ENCODE peak calls at places on chromosomes 13 and 19, in nine cellular contexts. I is PC-3, K is GM23248, D is PC-9, P is OCI-LY7, Z is SK-N-SH, H is MM.1S, S is hepatocyte, J is HCT116. M is an unnamed sample. For H3K9me2, the result is how much of the 10 kb centered on the place peaks cover.

GRCh38 chr13:48188129-48188528 is 44.9 kb upstream of the ITM2B start:
- DNase-seq in I (no peak), K (no peak), D (no peak), P (no peak), Z (no peak), H (no peak), S (no peak), J (no peak), M (no peak)

GRCh38 chr13:101157261-101157660 is 259.0 kb downstream of the NALCN start:
- DNase-seq in I (no peak), K (peak), D (peak), P (no peak), Z (no peak), H (no peak), S (no peak), J (no peak), M (peak)

GRCh38 chr19:315811-316210 is 24.6 kb upstream of the PLPP2 start:
- DNase-seq in I (no peak), K (no peak), D (no peak), P (no peak), Z (no peak), H (no peak), S (no peak), J (no peak), M (no peak)

GRCh38 chr13:89550842-89551422 is 1796.6 kb upstream of the MIR17HG start:
- DNase-seq in I (peak), K (no peak), D (peak), P (no peak), Z (no peak), H (no peak), S (no peak), J (no peak), M (no peak)

GRCh38 chr13:112510002-112510780 is 77.8 kb downstream of the TUBGCP3 start:
- DNase-seq in I (peak), K (peak), D (peak), P (peak), Z (peak), H (peak), S (peak), J (peak), M (peak)

GRCh38 chr13:27280009-27280646 is 9.5 kb downstream of the RASL11A start:
- DNase-seq in I (peak), K (no peak), D (peak), P (no peak), Z (no peak), H (no peak), S (no peak), J (no peak), M (no peak)

GRCh38 chr13:49610176-49610575 is 18.1 kb upstream of the ARL11 start:
- DNase-seq in I (no peak), K (no peak), D (no peak), P (peak), Z (peak), H (no peak), S (peak), J (no peak), M (no peak)

GRCh38 chr13:92833071-92833470 is 393.5 kb upstream of the GPC6 start:
- DNase-seq in I (peak), K (no peak), D (no peak), P (no peak), Z (no peak), H (no peak), S (no peak), J (no peak), M (no peak)

GRCh38 chr13:41505209-41505835 is 48.0 kb downstream of the RGCC start:
- DNase-seq in I (peak), K (peak), D (no peak), P (no peak), Z (no peak), H (no peak), S (no peak), J (no peak), M (no peak)

GRCh38 chr13:57633950-57634828 is 2.6 kb downstream of the PCDH17 start:
- DNase-seq in I (no peak), K (no peak), D (no peak), P (no peak), Z (peak), H (no peak), S (peak), J (no peak), M (peak)

GRCh38 chr13:100620792-100621191 is 32.2 kb upstream of the GGACT start:
- DNase-seq in I (no peak), K (no peak), D (no peak), P (no peak), Z (no peak), H (no peak), S (no peak), J (no peak), M (no peak)

GRCh38 chr13:92804926-92805325 is 421.7 kb upstream of the GPC6 start:
- DNase-seq in I (no peak), K (no peak), D (no peak), P (no peak), Z (no peak), H (no peak), S (no peak), J (no peak), M (no peak)

GRCh38 chr13:28983661-28984060 is 163.5 kb downstream of the MTUS2 start:
- DNase-seq in I (no peak), K (no peak), D (no peak), P (no peak), Z (no peak), H (no peak), S (peak), J (no peak), M (no peak)

GRCh38 chr13:30835442-30835841 is 70.6 kb upstream of the MEDAG start:
- DNase-seq in I (no peak), K (no peak), D (no peak), P (no peak), Z (no peak), H (no peak), S (peak), J (no peak), M (no peak)

GRCh38 chr19:45716314-45717130 is 14.2 kb downstream of the FBXO46 start:
- DNase-seq in I (peak), K (peak), D (peak), P (peak), Z (peak), H (peak), S (peak), J (no peak), M (peak)

GRCh38 chr13:48749699-48750473 is 96.2 kb downstream of the CYSLTR2 start:
- DNase-seq in I (peak), K (peak), D (peak), P (peak), Z (peak), H (no peak), S (peak), J (peak), M (peak)

GRCh38 chr19:802888-803561 is 5.8 kb downstream of the PTBP1 start:
- DNase-seq in I (no peak), K (no peak), D (no peak), P (no peak), Z (no peak), H (no peak), S (no peak), J (no peak), M (peak)

GRCh38 chr19:45448887-45449299 is 18.9 kb upstream of the FOSB start:
- DNase-seq in I (peak), K (peak), D (peak), P (no peak), Z (no peak), H (no peak), S (no peak), J (no peak), M (no peak)

GRCh38 chr13:103431880-103432279 is 365.7 kb upstream of the SLC10A2 start:
- DNase-seq in I (no peak), K (no peak), D (no peak), P (no peak), Z (peak), H (no peak), S (no peak), J (no peak), M (no peak)

GRCh38 chr19:29098863-29099481 is 114.0 kb downstream of the UQCRFS1 start:
- DNase-seq in I (peak), K (peak), D (peak), P (no peak), Z (no peak), H (no peak), S (peak), J (no peak), M (no peak)

GRCh38 chr19:43464089-43464775 is 1.2 kb downstream of the LYPD3 start:
- DNase-seq in I (no peak), K (peak), D (no peak), P (peak), Z (peak), H (peak), S (peak), J (no peak), M (no peak)

GRCh38 chr13:110208116-110208515 is 98.8 kb downstream of the COL4A1 start:
- DNase-seq in I (no peak), K (no peak), D (no peak), P (no peak), Z (no peak), H (no peak), S (no peak), J (no peak), M (no peak)

GRCh38 chr13:76048675-76049396 is 412.7 kb downstream of the LMO7 start:
- DNase-seq in I (no peak), K (no peak), D (no peak), P (no peak), Z (no peak), H (no peak), S (peak), J (no peak), M (no peak)

GRCh38 chr19:51144482-51145045 is 2.5 kb downstream of the SIGLEC7 start:
- DNase-seq in I (no peak), K (no peak), D (no peak), P (no peak), Z (no peak), H (no peak), S (no peak), J (no peak), M (no peak)

GRCh38 chr13:84609716-84610115 is 727.4 kb upstream of the SLITRK1 start:
- DNase-seq in I (peak), K (peak), D (no peak), P (no peak), Z (no peak), H (no peak), S (peak), J (no peak), M (no peak)

GRCh38 chr19:35135389-35135909 is 590 bp upstream of the LGI4 start:
- DNase-seq in I (peak), K (peak), D (peak), P (peak), Z (peak), H (peak), S (peak), J (peak), M (peak)

DNA sequence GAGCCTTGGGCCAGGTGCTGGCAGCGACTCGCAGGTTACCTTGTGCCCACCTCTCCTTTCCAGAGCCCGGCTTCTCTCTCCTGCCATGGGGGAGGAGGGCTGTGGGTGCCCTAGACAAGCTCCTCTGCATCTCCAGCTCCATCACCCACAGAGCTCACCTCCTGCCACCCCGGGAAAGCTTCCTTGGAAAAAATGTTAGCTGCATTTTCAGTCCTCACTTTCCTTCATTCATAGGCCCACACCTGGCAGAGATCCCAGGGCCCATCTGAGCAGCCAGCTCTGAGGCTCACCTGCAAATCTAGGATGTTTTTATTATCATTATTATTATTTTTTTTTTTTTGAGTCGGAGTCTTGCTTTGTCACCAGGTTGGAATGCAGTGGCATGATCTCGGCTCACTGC is 36.8 kb downstream of the ZFR2 start:
- DNase-seq in I (peak), K (no peak), D (no peak), P (no peak), Z (no peak), H (no peak), S (no peak), J (no peak), M (no peak)
- H3K9me2 ChIP-seq in I (under half), K (under half), D (under half), P (under half), Z (under half), H (under half), S (under half), J (under half), M (under half)

DNA sequence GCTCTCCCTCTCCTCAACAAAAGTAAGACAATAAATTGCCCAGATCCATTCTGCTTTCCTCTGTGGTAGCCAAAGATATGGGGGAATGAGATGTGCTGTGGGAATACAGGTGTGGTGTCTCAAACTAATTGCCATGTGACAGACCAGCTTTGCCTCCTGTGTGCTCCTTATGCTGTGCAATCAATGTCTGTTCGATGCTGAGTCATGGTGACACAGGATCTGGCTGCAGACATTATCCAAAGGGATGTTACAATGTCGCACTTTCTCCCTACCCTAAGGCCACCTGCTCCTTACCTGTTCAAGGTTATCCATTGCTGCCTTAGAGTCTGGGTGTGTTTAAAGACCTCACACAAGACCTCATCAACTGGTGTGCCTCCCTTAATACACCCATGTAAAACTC is 32.5 kb downstream of the FGF14 start:
- DNase-seq in I (peak), K (no peak), D (no peak), P (no peak), Z (no peak), H (no peak), S (no peak), J (no peak), M (no peak)
- H3K9me2 ChIP-seq in I (under half), K (under half), D (under half), P (under half), Z (under half), H (under half), S (under half), J (under half), M (under half)

DNA sequence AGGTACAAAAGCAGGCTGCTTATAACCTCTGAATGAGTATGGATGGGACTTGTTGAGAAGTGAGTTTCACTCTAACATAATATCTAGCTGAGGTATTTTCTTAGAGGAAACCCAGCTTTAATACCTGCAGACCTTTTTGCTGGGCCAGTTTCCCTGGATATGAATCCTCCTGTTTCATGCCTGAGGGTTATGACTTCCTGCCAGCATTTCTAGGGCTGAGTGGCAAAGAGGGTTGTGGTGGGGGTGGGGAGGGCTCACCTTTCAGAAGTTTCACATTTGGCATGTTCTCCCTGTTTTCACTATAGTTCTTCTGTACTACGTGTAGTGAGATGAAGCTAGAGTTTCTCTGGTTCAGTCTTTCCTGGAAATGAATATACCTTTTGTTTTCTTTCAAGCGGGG is 73.7 kb downstream of the LACC1 start:
- DNase-seq in I (peak), K (no peak), D (peak), P (no peak), Z (no peak), H (no peak), S (no peak), J (no peak), M (no peak)
- H3K9me2 ChIP-seq in I (under half), K (under half), D (under half), P (under half), Z (under half), H (under half), S (under half), J (under half), M (under half)

GRCh38 chr19:11347546-11347945 is 1.2 kb downstream of the CCDC159 start:
- DNase-seq in I (peak), K (no peak), D (no peak), P (no peak), Z (no peak), H (no peak), S (no peak), J (no peak), M (no peak)
- H3K9me2 ChIP-seq in I (under half), K (under half), D (under half), P (under half), Z (under half), H (under half), S (under half), J (under half), M (under half)

DNA sequence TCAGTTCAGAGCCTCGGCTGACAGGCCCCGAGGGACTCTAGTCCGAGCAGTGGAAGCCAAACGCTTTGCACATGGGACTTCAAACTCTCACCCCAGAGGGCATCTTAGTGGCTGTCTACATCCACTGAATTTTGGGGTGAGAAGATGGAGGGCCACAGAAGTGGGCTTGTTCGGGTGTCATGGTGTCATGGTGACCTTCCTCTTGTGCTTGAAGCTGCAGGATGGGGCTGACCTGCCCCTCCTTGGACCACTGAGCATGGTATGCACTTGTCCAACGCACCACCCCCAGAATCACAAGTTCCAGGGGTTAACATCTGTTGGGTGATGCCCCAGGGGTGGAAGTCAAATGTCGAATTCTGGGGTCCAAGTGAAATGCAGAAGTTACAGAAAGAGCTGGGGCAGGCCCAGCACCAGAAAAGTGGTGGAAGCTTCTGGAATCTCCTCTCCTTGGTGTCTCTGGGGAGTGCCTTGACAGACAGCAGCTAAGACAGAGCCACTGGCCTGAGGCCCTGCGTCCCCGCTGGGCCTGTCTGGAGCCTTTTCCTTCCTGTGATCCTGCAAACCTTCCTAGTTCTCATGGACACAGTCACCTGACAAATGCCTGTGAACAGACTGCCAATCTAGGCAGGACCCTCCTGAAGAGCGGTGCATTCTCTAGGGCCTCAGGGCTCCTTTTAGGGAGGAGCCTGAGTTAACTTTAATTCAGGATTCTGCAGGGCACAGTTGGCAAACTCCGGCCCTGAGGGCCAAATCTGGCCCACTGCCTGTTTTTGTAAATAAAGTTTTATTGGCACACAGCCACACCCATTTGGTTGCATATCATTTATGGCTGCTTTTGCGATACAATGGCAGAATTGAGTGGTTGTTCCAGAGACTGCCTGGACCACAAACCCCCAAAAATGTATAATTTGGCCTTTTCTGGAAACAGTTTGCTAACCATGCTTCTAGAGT is 65.1 kb upstream of the RANBP3 start:
- DNase-seq in I (no peak), K (no peak), D (no peak), P (no peak), Z (no peak), H (no peak), S (no peak), J (no peak), M (no peak)
- H3K9me2 ChIP-seq in I (under half), K (under half), D (under half), P (under half), Z (under half), H (under half), S (under half), J (under half), M (under half)

GRCh38 chr13:19597523-19597922 is 35.9 kb upstream of the MPHOSPH8 start:
- DNase-seq in I (peak), K (peak), D (no peak), P (no peak), Z (no peak), H (no peak), S (no peak), J (no peak), M (no peak)
- H3K9me2 ChIP-seq in I (under half), K (under half), D (under half), P (under half), Z (under half), H (under half), S (under half), J (under half), M (under half)

GRCh38 chr13:23794267-23795161 is 94.7 kb downstream of the MIPEP start:
- DNase-seq in I (peak), K (peak), D (no peak), P (peak), Z (no peak), H (peak), S (no peak), J (no peak), M (no peak)
- H3K9me2 ChIP-seq in I (under half), K (under half), D (under half), P (under half), Z (under half), H (under half), S (under half), J (under half), M (under half)

GRCh38 chr13:98825659-98826058 is 73.2 kb upstream of the SLC15A1 start:
- DNase-seq in I (no peak), K (no peak), D (no peak), P (peak), Z (no peak), H (no peak), S (no peak), J (no peak), M (no peak)
- H3K9me2 ChIP-seq in I (under half), K (under half), D (under half), P (under half), Z (under half), H (under half), S (under half), J (under half), M (under half)

DNA sequence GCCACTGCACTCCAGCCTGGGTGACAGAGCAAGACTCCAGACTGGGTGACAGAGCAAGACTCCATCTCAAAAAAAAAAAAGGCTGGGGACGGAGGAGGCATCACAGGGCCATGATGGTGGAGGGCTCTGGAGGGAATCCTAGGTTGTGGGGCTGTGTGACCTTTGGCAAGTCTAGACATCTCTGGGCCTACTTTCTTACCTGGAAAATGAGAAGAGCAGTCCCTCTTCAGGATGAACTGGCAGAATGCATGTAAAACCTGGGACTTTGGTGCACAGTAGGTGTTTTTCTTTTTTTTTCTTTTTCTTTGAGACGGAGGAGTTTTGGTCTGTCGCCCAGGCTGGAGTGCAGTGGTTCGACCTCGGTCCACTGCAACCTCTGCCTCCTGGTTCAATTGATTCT is 13.7 kb downstream of the CIB3 start:
- DNase-seq in I (no peak), K (no peak), D (no peak), P (no peak), Z (no peak), H (no peak), S (no peak), J (no peak), M (no peak)
- H3K9me2 ChIP-seq in I (under half), K (under half), D (under half), P (under half), Z (under half), H (under half), S (under half), J (under half), M (under half)

GRCh38 chr19:18738961-18739690 is 52.0 kb downstream of the COMP start:
- DNase-seq in I (no peak), K (no peak), D (no peak), P (no peak), Z (no peak), H (no peak), S (no peak), J (no peak), M (no peak)
- H3K9me2 ChIP-seq in I (under half), K (under half), D (under half), P (under half), Z (under half), H (under half), S (under half), J (under half), M (under half)

M was measured in GM23338.